ENCODE peak calls at places on chromosomes 12 and 14, in eight cellular contexts. C is NCI-H1694 treated with DMSO at 0.1 percent for 48 hours; J is stimulated activated CD4-positive, alpha-beta T cell treated with anti-CD3 and anti-CD28 coated beads, Interleukin-4, amount 100 ng/mL, for 1 hour; E is LoVo; L is HCT116; Q is Right ventricle myocardium superior; V is NK-92 treated with Interleukin-12 subunit alpha and Interleukin-12 subunit beta, amount 100 ng/mL, for 24 hours; A is NCI-H2029. F is an unnamed sample.

GRCh38 chr14:102516531-102517411 is 7.2 kb upstream of the ANKRD9 start:
- DNase-seq in C (peak; percentile 53), J (peak; percentile 69), E (peak; percentile 65), L (no peak), Q (peak; percentile 79), V (no peak), A (no peak), F (no peak)

GRCh38 chr12:25020621-25021243 is 71.8 kb upstream of the BCAT1 start:
- DNase-seq in C (no peak), J (no peak), E (no peak), L (no peak), Q (no peak), V (no peak), A (no peak), F (no peak)

GRCh38 chr12:49068879-49069506 is 786 bp downstream of the RHEBL1 start:
- DNase-seq in C (no peak), J (no peak), E (no peak), L (no peak), Q (no peak), V (no peak), A (no peak), F (no peak)

GRCh38 chr12:60194682-60195081 is 598.9 kb downstream of the SLC16A7 start:
- DNase-seq in C (no peak), J (no peak), E (no peak), L (no peak), Q (no peak), V (no peak), A (no peak), F (no peak)

GRCh38 chr12:109346920-109347319 is 780 bp upstream of the MYO1H start:
- DNase-seq in C (no peak), J (no peak), E (no peak), L (no peak), Q (no peak), V (no peak), A (no peak), F (no peak)

GRCh38 chr12:108850854-108851573 is 6.4 kb downstream of the SSH1 start:
- DNase-seq in C (no peak), J (no peak), E (no peak), L (no peak), Q (peak; percentile 65), V (no peak), A (no peak), F (no peak)

GRCh38 chr12:120761581-120761980 is 36.0 kb downstream of the ACADS start:
- DNase-seq in C (no peak), J (no peak), E (no peak), L (no peak), Q (no peak), V (no peak), A (peak; percentile 71), F (no peak)

GRCh38 chr14:63277784-63278183 is 41.0 kb downstream of the GPHB5 start:
- DNase-seq in C (no peak), J (no peak), E (no peak), L (no peak), Q (no peak), V (no peak), A (peak; percentile 50), F (no peak)

GRCh38 chr12:115354476-115354890 is 670.5 kb upstream of the TBX3 start:
- DNase-seq in C (no peak), J (no peak), E (peak; percentile 31), L (no peak), Q (no peak), V (no peak), A (no peak), F (no peak)

GRCh38 chr12:125092872-125093680 is 27.8 kb downstream of the AACS start:
- DNase-seq in C (no peak), J (no peak), E (no peak), L (no peak), Q (peak; percentile 67), V (no peak), A (no peak), F (no peak)

GRCh38 chr12:131825146-131825892 is 2.9 kb upstream of the MMP17 start:
- DNase-seq in C (no peak), J (no peak), E (no peak), L (no peak), Q (no peak), V (no peak), A (no peak), F (no peak)

GRCh38 chr14:89519000-89519399 is 102.0 kb upstream of the FOXN3 start:
- DNase-seq in C (no peak), J (no peak), E (no peak), L (no peak), Q (no peak), V (no peak), A (no peak), F (no peak)